ENCODE peak calls at places on chromosomes 7 and 10, in ten cellular contexts. O is hippocampal formation; I is activated CD8-positive, alpha-beta memory T cell treated with anti-CD3 and anti-CD28 coated beads for 48 hours; E is endothelial cell; V is SHP77; U is right cardiac atrium; M is T-cell; R is C1 segment of cervical spinal cord; Z is NAMALWA; W is ACHN. D is an unnamed sample.
A peak's percentile ranks its signal among the peaks of the same experiment; 100 is the strongest.

GRCh38 chr7:85449478-85449877 is 262.6 kb upstream of the SEMA3D start:
- DNase-seq in V (no peak), E (no peak), Z (no peak), I (no peak), R (no peak), U (no peak), M (no peak), O (no peak), W (no peak), D (no peak)

GRCh38 chr7:125355899-125356298 is 426.3 kb upstream of the POT1 start:
- DNase-seq in M (no peak), V (no peak), R (no peak), I (no peak), E (peak; percentile 44), O (no peak), U (no peak), W (no peak), Z (peak; percentile 81), D (no peak)

GRCh38 chr7:149071641-149072437 is 18.7 kb downstream of the ZNF786 start:
- DNase-seq in Z (peak; percentile 87), V (no peak), I (no peak), E (peak; percentile 69), R (no peak), M (peak; percentile 49), U (peak; percentile 31), W (no peak), O (no peak), D (peak; percentile 50)

GRCh38 chr10:34526758-34527730 is 288.1 kb downstream of the PARD3 start:
- DNase-seq in Z (no peak), R (no peak), E (no peak), I (no peak), M (no peak), V (no peak), W (peak; percentile 88), O (no peak), U (no peak), D (no peak)

GRCh38 chr10:8095962-8096361 is 41.5 kb downstream of the GATA3 start:
- DNase-seq in E (no peak), I (no peak), W (no peak), M (no peak), Z (no peak), U (no peak), V (no peak), R (no peak), O (no peak), D (no peak)

GRCh38 chr7:97015787-97016391 is 8.7 kb downstream of the DLX5 start:
- DNase-seq in R (no peak), I (no peak), V (peak; percentile 17), W (no peak), Z (no peak), E (no peak), M (no peak), O (no peak), U (no peak), D (no peak)

GRCh38 chr7:112492165-112492564 is 11.4 kb downstream of the LSMEM1 start:
- DNase-seq in I (no peak), R (no peak), Z (no peak), U (no peak), M (no peak), E (no peak), V (no peak), W (no peak), O (no peak), D (no peak)

GRCh38 chr10:63629363-63630084 is 108.3 kb downstream of the REEP3 start:
- DNase-seq in I (peak; percentile 54), U (peak; percentile 96), O (peak; percentile 87), Z (peak; percentile 95), R (peak; percentile 94), V (peak; percentile 92), E (peak; percentile 86), M (peak; percentile 72), W (peak; percentile 99), D (peak; percentile 78)

GRCh38 chr10:5400843-5401242 is 3.8 kb downstream of the TUBAL3 start:
- DNase-seq in V (no peak), O (no peak), R (peak; percentile 12), W (no peak), I (no peak), Z (no peak), U (no peak), E (no peak), M (no peak), D (no peak)

GRCh38 chr7:29194594-29195417 is at the start of gene CHN2:
- DNase-seq in R (peak; percentile 77), I (no peak), M (peak; percentile 48), Z (no peak), V (peak; percentile 73), E (peak; percentile 52), O (peak; percentile 66), U (peak; percentile 51), W (peak; percentile 27), D (no peak)

GRCh38 chr10:4120454-4120853 is 335.4 kb upstream of the KLF6 start:
- DNase-seq in O (no peak), E (no peak), U (no peak), M (peak; percentile 20), R (no peak), W (no peak), I (no peak), Z (no peak), V (no peak), D (no peak)